ENCODE peak calls at places on chromosomes 13 and 19, in nine cellular contexts. One of them, this sample, is unnamed.

GRCh38 chr13:45490068-45490467 is 25.3 kb downstream of the COG3 start:
- DNase-seq in brain microvascular endothelial cell: no peak
- DNase-seq in IMR-90: no peak
- DNase-seq in psoas muscle: no peak
- DNase-seq in ascending aorta: no peak
- DNase-seq in GM12878: no peak
- DNase-seq in left ventricle myocardium inferior: no peak
- DNase-seq in uterus: no peak
- DNase-seq in HL-60: no peak
- DNase-seq in this sample: no peak

GRCh38 chr19:6580313-6580712 is 10.6 kb downstream of the CD70 start:
- DNase-seq in brain microvascular endothelial cell: no peak
- DNase-seq in IMR-90: peak; percentile 12
- DNase-seq in psoas muscle: no peak
- DNase-seq in ascending aorta: no peak
- DNase-seq in GM12878: no peak
- DNase-seq in left ventricle myocardium inferior: no peak
- DNase-seq in uterus: no peak
- DNase-seq in HL-60: no peak
- DNase-seq in this sample: peak; percentile 31

GRCh38 chr13:51637852-51638496 is 53.7 kb downstream of the WDFY2 start:
- DNase-seq in brain microvascular endothelial cell: no peak
- DNase-seq in IMR-90: no peak
- DNase-seq in psoas muscle: no peak
- DNase-seq in ascending aorta: no peak
- DNase-seq in GM12878: no peak
- DNase-seq in left ventricle myocardium inferior: no peak
- DNase-seq in uterus: no peak
- DNase-seq in HL-60: no peak
- DNase-seq in this sample: no peak

GRCh38 chr19:53865523-53865917 is 2.2 kb upstream of the MYADM start:
- DNase-seq in brain microvascular endothelial cell: no peak
- DNase-seq in IMR-90: no peak
- DNase-seq in psoas muscle: no peak
- DNase-seq in ascending aorta: peak; percentile 66
- DNase-seq in GM12878: no peak
- DNase-seq in left ventricle myocardium inferior: no peak
- DNase-seq in uterus: no peak
- DNase-seq in HL-60: no peak
- DNase-seq in this sample: no peak

GRCh38 chr19:11227201-11227886 is 12.1 kb upstream of the ANGPTL8 start:
- DNase-seq in brain microvascular endothelial cell: no peak
- DNase-seq in IMR-90: no peak
- DNase-seq in psoas muscle: no peak
- DNase-seq in ascending aorta: no peak
- DNase-seq in GM12878: no peak
- DNase-seq in left ventricle myocardium inferior: no peak
- DNase-seq in uterus: no peak
- DNase-seq in HL-60: no peak
- DNase-seq in this sample: no peak

GRCh38 chr19:2123682-2124387 is 27.1 kb downstream of the IZUMO4 start:
- DNase-seq in brain microvascular endothelial cell: no peak
- DNase-seq in IMR-90: no peak
- DNase-seq in psoas muscle: no peak
- DNase-seq in ascending aorta: no peak
- DNase-seq in GM12878: no peak
- DNase-seq in left ventricle myocardium inferior: no peak
- DNase-seq in uterus: no peak
- DNase-seq in HL-60: no peak
- DNase-seq in this sample: no peak

GRCh38 chr13:108326318-108326717 is 56.8 kb downstream of the TNFSF13B start:
- DNase-seq in brain microvascular endothelial cell: no peak
- DNase-seq in IMR-90: no peak
- DNase-seq in psoas muscle: no peak
- DNase-seq in ascending aorta: no peak
- DNase-seq in GM12878: peak; percentile 8
- DNase-seq in left ventricle myocardium inferior: no peak
- DNase-seq in uterus: no peak
- DNase-seq in HL-60: no peak
- DNase-seq in this sample: no peak

GRCh38 chr13:35956074-35956473 is 175.1 kb downstream of the DCLK1 start:
- DNase-seq in brain microvascular endothelial cell: no peak
- DNase-seq in IMR-90: no peak
- DNase-seq in psoas muscle: no peak
- DNase-seq in ascending aorta: no peak
- DNase-seq in GM12878: no peak
- DNase-seq in left ventricle myocardium inferior: no peak
- DNase-seq in uterus: no peak
- DNase-seq in HL-60: no peak
- DNase-seq in this sample: no peak

GRCh38 chr13:39822437-39822836 is 167.0 kb downstream of the COG6 start:
- DNase-seq in brain microvascular endothelial cell: peak; percentile 27
- DNase-seq in IMR-90: no peak
- DNase-seq in psoas muscle: no peak
- DNase-seq in ascending aorta: no peak
- DNase-seq in GM12878: no peak
- DNase-seq in left ventricle myocardium inferior: no peak
- DNase-seq in uterus: no peak
- DNase-seq in HL-60: no peak
- DNase-seq in this sample: no peak

GRCh38 chr19:13064092-13064489 is 38.6 kb downstream of the LYL1 start:
- DNase-seq in brain microvascular endothelial cell: no peak
- DNase-seq in IMR-90: no peak
- DNase-seq in psoas muscle: peak; percentile 64
- DNase-seq in ascending aorta: no peak
- DNase-seq in GM12878: no peak
- DNase-seq in left ventricle myocardium inferior: peak; percentile 68
- DNase-seq in uterus: no peak
- DNase-seq in HL-60: no peak
- DNase-seq in this sample: no peak

GRCh38 chr13:105904034-105904742 is 631.3 kb downstream of the EFNB2 start:
- DNase-seq in brain microvascular endothelial cell: no peak
- DNase-seq in IMR-90: no peak
- DNase-seq in psoas muscle: no peak
- DNase-seq in ascending aorta: no peak
- DNase-seq in GM12878: no peak
- DNase-seq in left ventricle myocardium inferior: no peak
- DNase-seq in uterus: no peak
- DNase-seq in HL-60: no peak
- DNase-seq in this sample: no peak

GRCh38 chr13:105907319-105908019 is 628.0 kb downstream of the EFNB2 start:
- DNase-seq in brain microvascular endothelial cell: no peak
- DNase-seq in IMR-90: no peak
- DNase-seq in psoas muscle: no peak
- DNase-seq in ascending aorta: no peak
- DNase-seq in GM12878: no peak
- DNase-seq in left ventricle myocardium inferior: no peak
- DNase-seq in uterus: no peak
- DNase-seq in HL-60: no peak
- DNase-seq in this sample: no peak

DNA sequence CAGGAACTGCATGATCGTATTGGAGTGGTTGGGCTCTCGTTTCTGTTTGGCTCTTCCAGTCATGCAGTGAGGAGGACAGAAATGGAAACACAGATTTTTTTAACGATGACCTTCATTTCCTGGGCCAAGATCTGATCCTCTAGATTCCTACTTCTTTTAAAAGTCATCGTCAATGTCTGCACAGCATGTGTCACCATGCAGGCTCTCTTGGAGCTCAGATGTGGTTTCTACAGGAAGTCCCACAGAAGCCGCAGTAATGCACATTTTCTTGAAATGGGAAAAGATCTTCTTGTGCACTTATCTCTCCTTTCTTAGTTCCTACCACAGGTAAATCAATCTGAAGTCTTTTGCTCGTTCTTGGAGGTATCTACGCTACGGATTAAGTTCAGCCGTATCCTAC is 626.9 kb downstream of the EFNB2 start:
- DNase-seq in brain microvascular endothelial cell: peak; percentile 30
- DNase-seq in IMR-90: no peak
- DNase-seq in psoas muscle: no peak
- DNase-seq in ascending aorta: no peak
- DNase-seq in GM12878: no peak
- DNase-seq in left ventricle myocardium inferior: no peak
- DNase-seq in uterus: no peak
- DNase-seq in HL-60: no peak
- DNase-seq in this sample: no peak
- H3K4me3 ChIP-seq in brain microvascular endothelial cell: no peak overlapping the region
- H3K4me3 ChIP-seq in IMR-90: no peak overlapping the region
- H3K4me3 ChIP-seq in psoas muscle: no peak overlapping the region
- H3K4me3 ChIP-seq in ascending aorta: no peak overlapping the region
- H3K4me3 ChIP-seq in GM12878: no peak overlapping the region
- H3K4me3 ChIP-seq in left ventricle myocardium inferior: no peak overlapping the region
- H3K4me3 ChIP-seq in uterus: no peak overlapping the region
- H3K4me3 ChIP-seq in HL-60: no peak overlapping the region
- H3K4me3 ChIP-seq in this sample: no peak overlapping the region

DNA sequence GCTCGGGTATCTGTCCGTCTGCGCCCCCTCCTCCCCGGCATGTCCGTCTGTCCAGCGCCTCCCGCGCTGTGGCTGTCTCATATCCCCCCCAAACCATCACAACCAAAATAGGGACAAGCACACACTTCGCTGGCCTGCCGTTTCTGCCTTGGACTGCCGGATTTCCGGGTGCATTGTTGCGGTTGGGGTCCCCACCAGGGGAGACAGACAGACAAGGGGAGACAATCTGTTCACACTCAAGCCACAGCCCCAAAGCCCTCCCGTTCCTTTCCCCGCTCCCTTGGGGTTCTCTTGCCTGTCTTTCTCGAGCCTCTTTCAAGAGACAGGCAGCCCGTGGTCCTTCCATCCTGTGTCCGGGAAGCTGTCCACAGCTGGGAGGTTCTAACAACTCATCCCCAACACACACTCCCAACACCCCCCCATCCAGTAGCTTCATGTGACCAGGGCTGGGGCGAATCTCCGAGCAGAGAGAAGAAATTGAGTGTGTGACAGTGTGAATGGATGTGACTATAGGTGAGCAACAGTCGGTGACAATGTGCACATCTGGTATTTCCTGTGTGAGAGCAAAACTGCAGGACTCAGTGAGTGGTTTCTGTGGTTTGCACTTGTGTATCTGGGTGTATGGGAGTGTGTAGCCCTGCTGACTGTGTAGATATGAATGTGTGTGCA is 16.5 kb upstream of the FOSB start:
- DNase-seq in brain microvascular endothelial cell: peak; percentile 86
- DNase-seq in IMR-90: peak; percentile 88
- DNase-seq in psoas muscle: peak; percentile 29
- DNase-seq in ascending aorta: peak; percentile 79
- DNase-seq in GM12878: no peak
- DNase-seq in left ventricle myocardium inferior: no peak
- DNase-seq in uterus: peak; percentile 59
- DNase-seq in HL-60: no peak
- DNase-seq in this sample: no peak
- TF ChIP-seq CTCF in brain microvascular endothelial cell: no peak
- TF ChIP-seq CTCF in IMR-90: no peak
- TF ChIP-seq CTCF in psoas muscle: no peak
- TF ChIP-seq CTCF in ascending aorta: no peak
- TF ChIP-seq CTCF in GM12878: no peak
- TF ChIP-seq CTCF in left ventricle myocardium inferior: no peak
- TF ChIP-seq CTCF in uterus: no peak
- TF ChIP-seq CTCF in HL-60: no peak
- TF ChIP-seq CTCF in this sample: no peak

DNA sequence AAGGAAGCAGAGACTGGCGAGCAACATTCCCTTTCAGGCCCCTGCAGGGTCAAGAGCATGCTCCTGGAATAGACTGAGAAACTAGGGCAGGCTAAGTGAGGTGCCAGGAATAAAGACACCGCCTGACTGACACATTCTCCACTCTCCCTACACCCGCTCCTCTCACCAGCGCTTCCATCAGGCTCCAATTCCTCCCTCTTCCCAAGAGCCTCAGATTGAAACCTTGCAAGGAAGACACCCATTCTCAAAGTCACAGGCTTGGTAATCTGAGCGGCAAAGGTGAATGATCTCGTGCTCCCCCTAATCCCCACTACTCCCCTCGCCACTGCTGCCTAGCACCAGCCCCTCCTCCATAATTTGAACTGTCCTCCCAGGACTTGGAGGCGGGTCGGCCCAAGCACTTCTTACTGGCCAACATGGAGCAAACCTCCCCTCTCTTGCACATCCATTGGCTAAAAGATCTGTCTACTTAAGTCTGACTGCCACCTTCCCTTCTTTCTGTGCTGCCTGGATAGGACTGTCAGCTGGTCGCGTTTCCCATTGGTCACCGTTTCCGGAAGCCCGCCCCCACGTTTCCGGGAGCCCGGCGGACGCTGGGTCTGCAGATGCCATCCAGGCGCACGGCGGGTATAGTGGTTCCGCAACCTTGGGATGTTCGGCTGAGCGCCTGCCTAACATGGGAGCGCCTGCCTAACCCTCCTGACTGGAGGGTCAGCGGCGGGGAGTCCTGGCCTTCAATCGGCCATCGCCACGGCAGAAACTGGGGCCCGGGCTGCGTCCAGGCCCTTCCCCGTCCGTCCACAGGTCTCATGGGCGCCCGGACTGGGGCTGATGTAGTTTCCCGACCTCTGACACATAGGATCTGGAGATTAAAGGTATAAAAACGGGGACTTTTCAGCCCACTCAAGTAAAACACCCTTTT is 33.6 kb downstream of the ZNF383 start:
- DNase-seq in brain microvascular endothelial cell: peak; percentile 98
- DNase-seq in IMR-90: peak; percentile 97
- DNase-seq in psoas muscle: peak; percentile 77
- DNase-seq in ascending aorta: peak; percentile 72
- DNase-seq in GM12878: peak; percentile 54
- DNase-seq in left ventricle myocardium inferior: peak; percentile 87
- DNase-seq in uterus: peak; percentile 75
- DNase-seq in HL-60: peak; percentile 86
- DNase-seq in this sample: peak; percentile 96
- H3K4me3 ChIP-seq in brain microvascular endothelial cell: peak overlapping the region; percentile 88
- H3K4me3 ChIP-seq in IMR-90: peak overlapping the region; percentile 76
- H3K4me3 ChIP-seq in psoas muscle: peak overlapping the region; percentile 62
- H3K4me3 ChIP-seq in ascending aorta: peak overlapping the region; percentile 50
- H3K4me3 ChIP-seq in GM12878: peak overlapping the region; percentile 73
- H3K4me3 ChIP-seq in left ventricle myocardium inferior: peak overlapping the region; percentile 85
- H3K4me3 ChIP-seq in uterus: peak overlapping the region; percentile 47
- H3K4me3 ChIP-seq in HL-60: peak overlapping the region; percentile 49
- H3K4me3 ChIP-seq in this sample: peak overlapping the region; percentile 93

GRCh38 chr13:106919093-106919492 is 351.2 kb upstream of the ARGLU1 start:
- DNase-seq in brain microvascular endothelial cell: peak; percentile 28
- DNase-seq in IMR-90: no peak
- DNase-seq in psoas muscle: no peak
- DNase-seq in ascending aorta: no peak
- DNase-seq in GM12878: no peak
- DNase-seq in left ventricle myocardium inferior: no peak
- DNase-seq in uterus: no peak
- DNase-seq in HL-60: no peak
- DNase-seq in this sample: no peak
- TF ChIP-seq CTCF in brain microvascular endothelial cell: no peak
- TF ChIP-seq CTCF in IMR-90: no peak
- TF ChIP-seq CTCF in psoas muscle: no peak
- TF ChIP-seq CTCF in ascending aorta: no peak
- TF ChIP-seq CTCF in GM12878: no peak
- TF ChIP-seq CTCF in left ventricle myocardium inferior: no peak
- TF ChIP-seq CTCF in uterus: no peak
- TF ChIP-seq CTCF in HL-60: no peak
- TF ChIP-seq CTCF in this sample: no peak

This sample was measured in astrocyte of the cerebellum.